ENCODE peak calls at places on chromosomes 13 and 19, in seven cellular contexts. V, L, R, K, J, I and O are unnamed samples.

GRCh38 chr13:19957320-19958118 is 1.0 kb upstream of the ZMYM2 start:
- DNase-seq in V (peak; percentile 90), L (peak; percentile 79), R (peak; percentile 73), K (no peak), J (peak; percentile 78), I (peak; percentile 8), O (peak; percentile 72)

GRCh38 chr13:80473695-80474094 is 132.8 kb upstream of the SPRY2 start:
- DNase-seq in V (no peak), L (no peak), R (no peak), K (no peak), J (no peak), I (no peak), O (no peak)

GRCh38 chr13:40251343-40252032 is 415.0 kb downstream of the FOXO1 start:
- DNase-seq in V (no peak), L (no peak), R (no peak), K (no peak), J (no peak), I (no peak), O (no peak)

GRCh38 chr13:44932171-44932849 is 57.0 kb downstream of the NUFIP1 start:
- DNase-seq in V (no peak), L (no peak), R (no peak), K (no peak), J (no peak), I (no peak), O (no peak)

GRCh38 chr19:38441660-38442348 is 8.3 kb downstream of the RYR1 start:
- DNase-seq in V (no peak), L (no peak), R (no peak), K (no peak), J (no peak), I (no peak), O (no peak)

GRCh38 chr19:29525901-29526729 is at the start of gene VSTM2B:
- DNase-seq in V (no peak), L (no peak), R (no peak), K (no peak), J (no peak), I (no peak), O (no peak)

GRCh38 chr13:48562296-48563066 is 29.6 kb upstream of the RCBTB2 start:
- DNase-seq in V (no peak), L (no peak), R (no peak), K (no peak), J (no peak), I (no peak), O (peak; percentile 41)

GRCh38 chr19:768424-768823 is 17.5 kb downstream of the MISP start:
- DNase-seq in V (no peak), L (no peak), R (no peak), K (no peak), J (no peak), I (peak; percentile 51), O (no peak)

GRCh38 chr13:59086147-59086546 is 1077.6 kb downstream of the DIAPH3 start:
- DNase-seq in V (no peak), L (no peak), R (no peak), K (no peak), J (no peak), I (peak; percentile 27), O (no peak)

GRCh38 chr19:35207391-35207871 is 21.1 kb downstream of the FAM187B start:
- DNase-seq in V (no peak), L (no peak), R (no peak), K (no peak), J (no peak), I (no peak), O (no peak)

GRCh38 chr13:44801990-44802389 is 187.3 kb downstream of the NUFIP1 start:
- DNase-seq in V (no peak), L (no peak), R (no peak), K (no peak), J (no peak), I (peak; percentile 65), O (no peak)

GRCh38 chr19:2494084-2494446 is 18.1 kb downstream of the GADD45B start:
- DNase-seq in V (no peak), L (no peak), R (no peak), K (no peak), J (no peak), I (no peak), O (no peak)

GRCh38 chr13:44188257-44188656 is 185.4 kb upstream of the SERP2 start:
- DNase-seq in V (no peak), L (no peak), R (no peak), K (no peak), J (no peak), I (no peak), O (no peak)

GRCh38 chr19:20334760-20335159 is 167.7 kb downstream of the ZNF486 start:
- DNase-seq in V (no peak), L (no peak), R (no peak), K (no peak), J (no peak), I (no peak), O (no peak)

GRCh38 chr13:110012102-110012739 is 225.8 kb upstream of the IRS2 start:
- DNase-seq in V (no peak), L (no peak), R (no peak), K (no peak), J (no peak), I (peak; percentile 79), O (no peak)

DNA sequence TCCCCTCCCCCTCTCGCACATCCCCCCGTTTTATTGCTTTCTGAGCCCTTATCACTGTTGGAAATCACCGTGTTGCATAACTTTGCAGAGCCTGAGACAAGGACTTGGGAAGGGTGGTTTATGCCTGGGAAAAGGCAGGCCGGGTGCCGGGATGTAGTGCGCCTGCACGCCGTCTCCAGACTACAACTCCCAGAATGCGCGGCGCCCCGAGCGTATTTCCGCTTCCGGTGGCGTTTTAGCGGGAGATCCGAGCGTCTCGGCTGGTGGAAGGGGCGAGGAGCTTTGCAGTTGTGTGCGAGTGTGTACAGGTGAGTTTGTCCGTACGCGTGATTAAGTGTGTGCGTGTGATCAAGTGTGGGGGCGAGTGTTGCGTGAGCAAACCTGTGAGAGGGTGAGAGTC is 75.4 kb downstream of the PEG3 start:
- DNase-seq in V (peak; percentile 82), L (no peak), R (peak; percentile 56), K (no peak), J (peak; percentile 76), I (no peak), O (no peak)
- H3K9me3 ChIP-seq in V (no peaks in the 10 kb centered on the region), L (peaks cover 8% of the 10 kb centered on the region), R (no peaks in the 10 kb centered on the region), K (peaks cover 84% of the 10 kb centered on the region), J (peaks cover 3% of the 10 kb centered on the region), I (peaks cover 45% of the 10 kb centered on the region), O (peaks cover 4% of the 10 kb centered on the region)

GRCh38 chr19:27822336-27822735 is 1390.6 kb downstream of the UQCRFS1 start:
- DNase-seq in V (no peak), L (no peak), R (no peak), K (no peak), J (no peak), I (no peak), O (no peak)

GRCh38 chr19:27821418-27822018 is 1391.4 kb downstream of the UQCRFS1 start:
- DNase-seq in V (no peak), L (no peak), R (no peak), K (no peak), J (no peak), I (no peak), O (no peak)

GRCh38 chr19:27828781-27829275 is 1384.1 kb downstream of the UQCRFS1 start:
- DNase-seq in V (no peak), L (no peak), R (no peak), K (no peak), J (no peak), I (no peak), O (no peak)

DNA sequence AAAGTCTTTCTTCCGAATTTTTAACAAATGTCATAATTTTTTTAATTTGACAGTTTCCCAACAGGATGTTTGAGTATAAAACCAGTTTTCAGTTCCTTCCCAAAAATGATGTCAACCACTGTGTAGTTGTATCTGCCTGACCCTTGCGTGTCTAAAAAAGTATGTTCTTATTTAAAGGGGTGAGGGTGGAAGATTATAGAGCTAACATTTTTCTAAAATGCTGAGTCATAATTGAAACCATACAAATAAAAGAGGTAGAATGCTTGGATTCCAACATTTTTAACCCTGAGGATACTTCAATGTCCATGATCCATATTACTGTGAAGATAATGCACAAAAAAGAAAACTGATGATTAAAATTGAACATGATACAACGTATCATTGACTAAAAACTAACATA is 1388.8 kb downstream of the UQCRFS1 start:
- DNase-seq in V (no peak), L (no peak), R (no peak), K (no peak), J (no peak), I (no peak), O (no peak)
- H3K9me3 ChIP-seq in V (no peaks in the 10 kb centered on the region), L (no peaks in the 10 kb centered on the region), R (no peaks in the 10 kb centered on the region), K (peaks cover 53% of the 10 kb centered on the region), J (no peaks in the 10 kb centered on the region), I (peaks cover 14% of the 10 kb centered on the region), O (no peaks in the 10 kb centered on the region)

GRCh38 chr13:111900390-111901180 is 166.4 kb upstream of the SOX1 start:
- DNase-seq in V (no peak), L (no peak), R (peak; percentile 0), K (no peak), J (no peak), I (no peak), O (no peak)
- H3K9me3 ChIP-seq in V (no peaks in the 10 kb centered on the region), L (no peaks in the 10 kb centered on the region), R (no peaks in the 10 kb centered on the region), K (no peaks in the 10 kb centered on the region), J (no peaks in the 10 kb centered on the region), I (peaks cover 89% of the 10 kb centered on the region), O (no peaks in the 10 kb centered on the region)

GRCh38 chr19:12145348-12145747 is 5.2 kb upstream of the ZNF20 start:
- DNase-seq in V (no peak), L (no peak), R (no peak), K (no peak), J (no peak), I (no peak), O (no peak)
- H3K9me3 ChIP-seq in V (no peaks in the 10 kb centered on the region), L (no peaks in the 10 kb centered on the region), R (no peaks in the 10 kb centered on the region), K (peaks cover 16% of the 10 kb centered on the region), J (peaks cover 11% of the 10 kb centered on the region), I (peaks cover 42% of the 10 kb centered on the region), O (no peaks in the 10 kb centered on the region)

GRCh38 chr13:77285098-77285497 is 41.8 kb downstream of the MYCBP2 start:
- DNase-seq in V (no peak), L (no peak), R (no peak), K (no peak), J (no peak), I (no peak), O (no peak)
- H3K9me3 ChIP-seq in V (no peaks in the 10 kb centered on the region), L (no peaks in the 10 kb centered on the region), R (no peaks in the 10 kb centered on the region), K (no peaks in the 10 kb centered on the region), J (no peaks in the 10 kb centered on the region), I (no peaks in the 10 kb centered on the region), O (no peaks in the 10 kb centered on the region)

DNA sequence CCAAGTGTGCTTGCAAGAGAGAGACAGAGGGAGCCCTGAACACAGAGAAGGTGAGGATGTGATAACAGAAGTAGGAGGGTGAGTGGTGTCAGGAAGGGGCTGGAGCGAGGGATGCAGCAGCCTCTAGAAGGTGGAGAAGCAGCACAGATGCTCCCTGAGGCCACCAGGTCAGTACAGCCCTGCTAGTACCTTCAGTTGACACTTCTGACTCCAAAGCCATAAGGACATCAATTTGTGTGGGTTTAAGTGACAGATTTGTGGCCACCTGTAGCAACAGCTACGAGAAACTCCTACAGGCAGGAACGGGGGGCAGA is 6.9 kb downstream of the ERICH4 start:
- DNase-seq in V (no peak), L (no peak), R (no peak), K (no peak), J (no peak), I (no peak), O (no peak)
- H3K9me3 ChIP-seq in V (no peaks in the 10 kb centered on the region), L (no peaks in the 10 kb centered on the region), R (no peaks in the 10 kb centered on the region), K (peaks cover 4% of the 10 kb centered on the region), J (no peaks in the 10 kb centered on the region), I (no peaks in the 10 kb centered on the region), O (no peaks in the 10 kb centered on the region)

GRCh38 chr19:56403261-56403660 is 871 bp upstream of the ZNF583 start:
- DNase-seq in V (no peak), L (no peak), R (no peak), K (no peak), J (no peak), I (peak; percentile 3), O (no peak)
- H3K9me3 ChIP-seq in V (no peaks in the 10 kb centered on the region), L (peaks cover 54% of the 10 kb centered on the region), R (no peaks in the 10 kb centered on the region), K (peaks cover 5% of the 10 kb centered on the region), J (peaks cover 38% of the 10 kb centered on the region), I (peaks cover 46% of the 10 kb centered on the region), O (no peaks in the 10 kb centered on the region)